ENCODE peak calls at places on chromosomes 2 and 18, in four cellular contexts. One of them, this sample, is unnamed.

GRCh38 chr2:227125506-227125905 is 38.5 kb downstream of the COL4A4 start:
- DNase-seq in gastrocnemius medialis: no peak
- DNase-seq in neural progenitor cell: peak; percentile 63
- DNase-seq in iPS DF 6.9: no peak
- DNase-seq in this sample: no peak

GRCh38 chr2:53998834-53999233 is 28.0 kb upstream of the PSME4 start:
- DNase-seq in gastrocnemius medialis: no peak
- DNase-seq in neural progenitor cell: no peak
- DNase-seq in iPS DF 6.9: no peak
- DNase-seq in this sample: no peak

GRCh38 chr2:223692227-223692947 is 90.2 kb upstream of the SCG2 start:
- DNase-seq in iPS DF 6.9: peak; percentile 18
- DNase-seq in gastrocnemius medialis: no peak
- DNase-seq in neural progenitor cell: peak; percentile 69
- DNase-seq in this sample: no peak

GRCh38 chr2:55116598-55116964 is 66.3 kb upstream of the RTN4 start:
- DNase-seq in gastrocnemius medialis: no peak
- DNase-seq in iPS DF 6.9: no peak
- DNase-seq in neural progenitor cell: no peak
- DNase-seq in this sample: no peak

GRCh38 chr2:231199219-231199618 is 788 bp downstream of the ARMC9 start:
- DNase-seq in iPS DF 6.9: no peak
- DNase-seq in gastrocnemius medialis: no peak
- DNase-seq in neural progenitor cell: no peak
- DNase-seq in this sample: no peak

GRCh38 chr2:153543639-153544071 is 65.1 kb upstream of the RPRM start:
- DNase-seq in gastrocnemius medialis: no peak
- DNase-seq in iPS DF 6.9: peak; percentile 41
- DNase-seq in neural progenitor cell: peak; percentile 26
- DNase-seq in this sample: no peak

GRCh38 chr18:39701839-39702238 is 2136.2 kb upstream of the CELF4 start:
- DNase-seq in gastrocnemius medialis: no peak
- DNase-seq in neural progenitor cell: no peak
- DNase-seq in iPS DF 6.9: no peak
- DNase-seq in this sample: no peak

GRCh38 chr2:203533696-203534471 is 1.2 kb downstream of the RAPH1 start:
- DNase-seq in gastrocnemius medialis: no peak
- DNase-seq in iPS DF 6.9: no peak
- DNase-seq in neural progenitor cell: peak; percentile 12
- DNase-seq in this sample: no peak

GRCh38 chr2:8141079-8141762 is 540.6 kb upstream of the ID2 start:
- DNase-seq in neural progenitor cell: no peak
- DNase-seq in iPS DF 6.9: no peak
- DNase-seq in gastrocnemius medialis: no peak
- DNase-seq in this sample: no peak

GRCh38 chr2:116809074-116809473 is 1005.4 kb upstream of the DDX18 start:
- DNase-seq in iPS DF 6.9: no peak
- DNase-seq in neural progenitor cell: no peak
- DNase-seq in gastrocnemius medialis: no peak
- DNase-seq in this sample: no peak

GRCh38 chr2:74538881-74539339 is 9.2 kb downstream of the HTRA2 start:
- DNase-seq in iPS DF 6.9: no peak
- DNase-seq in neural progenitor cell: no peak
- DNase-seq in gastrocnemius medialis: no peak
- DNase-seq in this sample: no peak

GRCh38 chr2:85748039-85748438 is 5.8 kb upstream of the ATOH8 start:
- DNase-seq in iPS DF 6.9: no peak
- DNase-seq in gastrocnemius medialis: no peak
- DNase-seq in neural progenitor cell: no peak
- DNase-seq in this sample: no peak

GRCh38 chr2:23698733-23699391 is 228.1 kb downstream of the ATAD2B start:
- DNase-seq in iPS DF 6.9: no peak
- DNase-seq in neural progenitor cell: no peak
- DNase-seq in gastrocnemius medialis: no peak
- DNase-seq in this sample: no peak

GRCh38 chr2:186780701-186781316 is 68.2 kb downstream of the ZSWIM2 start:
- DNase-seq in iPS DF 6.9: peak; percentile 45
- DNase-seq in gastrocnemius medialis: no peak
- DNase-seq in neural progenitor cell: peak; percentile 70
- DNase-seq in this sample: no peak

GRCh38 chr2:130759906-130760753 is 4.8 kb downstream of the AMER3 start:
- DNase-seq in gastrocnemius medialis: no peak
- DNase-seq in iPS DF 6.9: no peak
- DNase-seq in neural progenitor cell: no peak
- DNase-seq in this sample: no peak

GRCh38 chr2:200159366-200159720 is 147.2 kb upstream of the SPATS2L start:
- DNase-seq in neural progenitor cell: no peak
- DNase-seq in iPS DF 6.9: no peak
- DNase-seq in gastrocnemius medialis: no peak
- DNase-seq in this sample: no peak

GRCh38 chr2:30694286-30695055 is 112.8 kb downstream of the CAPN13 start:
- DNase-seq in neural progenitor cell: no peak
- DNase-seq in iPS DF 6.9: no peak
- DNase-seq in gastrocnemius medialis: no peak
- DNase-seq in this sample: no peak

GRCh38 chr2:73085691-73086090 is 14.2 kb upstream of the SFXN5 start:
- DNase-seq in iPS DF 6.9: no peak
- DNase-seq in neural progenitor cell: peak; percentile 91
- DNase-seq in gastrocnemius medialis: peak; percentile 52
- DNase-seq in this sample: peak; percentile 91

GRCh38 chr2:233165895-233166661 is 85.4 kb upstream of the ATG16L1 start:
- DNase-seq in neural progenitor cell: no peak
- DNase-seq in gastrocnemius medialis: peak; percentile 28
- DNase-seq in iPS DF 6.9: no peak
- DNase-seq in this sample: peak; percentile 77

GRCh38 chr18:31648966-31649429 is 35.4 kb downstream of the B4GALT6 start:
- DNase-seq in gastrocnemius medialis: no peak
- DNase-seq in neural progenitor cell: no peak
- DNase-seq in iPS DF 6.9: no peak
- DNase-seq in this sample: no peak

GRCh38 chr2:215435261-215435808 is 533 bp downstream of the FN1 start:
- DNase-seq in neural progenitor cell: peak; percentile 86
- DNase-seq in iPS DF 6.9: no peak
- DNase-seq in gastrocnemius medialis: no peak
- DNase-seq in this sample: peak; percentile 35

GRCh38 chr18:44945847-44946490 is 265.3 kb downstream of the SETBP1 start:
- DNase-seq in iPS DF 6.9: no peak
- DNase-seq in gastrocnemius medialis: no peak
- DNase-seq in neural progenitor cell: peak; percentile 84
- DNase-seq in this sample: no peak

GRCh38 chr18:8889479-8889878 is 184.1 kb downstream of the MTCL1 start:
- DNase-seq in gastrocnemius medialis: no peak
- DNase-seq in iPS DF 6.9: no peak
- DNase-seq in neural progenitor cell: no peak
- DNase-seq in this sample: no peak

GRCh38 chr18:5106730-5107129 is 90.3 kb downstream of the AKAIN1 start:
- DNase-seq in neural progenitor cell: peak; percentile 12
- DNase-seq in gastrocnemius medialis: no peak
- DNase-seq in iPS DF 6.9: no peak
- DNase-seq in this sample: no peak

GRCh38 chr2:30421026-30421425 is 26.0 kb upstream of the LCLAT1 start:
- DNase-seq in neural progenitor cell: no peak
- DNase-seq in gastrocnemius medialis: no peak
- DNase-seq in iPS DF 6.9: no peak
- DNase-seq in this sample: no peak

GRCh38 chr2:159677654-159678053 is 34.7 kb upstream of the MARCHF7 start:
- DNase-seq in iPS DF 6.9: no peak
- DNase-seq in gastrocnemius medialis: no peak
- DNase-seq in neural progenitor cell: no peak
- DNase-seq in this sample: no peak

GRCh38 chr2:182259629-182260150 is 167.1 kb downstream of the PDE1A start:
- DNase-seq in neural progenitor cell: no peak
- DNase-seq in iPS DF 6.9: no peak
- DNase-seq in gastrocnemius medialis: no peak
- DNase-seq in this sample: no peak

GRCh38 chr18:44579028-44579692 is 101.5 kb upstream of the SETBP1 start:
- DNase-seq in iPS DF 6.9: peak; percentile 35
- DNase-seq in gastrocnemius medialis: no peak
- DNase-seq in neural progenitor cell: peak; percentile 64
- DNase-seq in this sample: no peak

GRCh38 chr2:158756976-158757375 is 38.1 kb upstream of the DAPL1 start:
- DNase-seq in gastrocnemius medialis: no peak
- DNase-seq in iPS DF 6.9: no peak
- DNase-seq in neural progenitor cell: no peak
- DNase-seq in this sample: no peak

GRCh38 chr18:524496-524895 is 24.0 kb upstream of the COLEC12 start:
- DNase-seq in gastrocnemius medialis: no peak
- DNase-seq in iPS DF 6.9: no peak
- DNase-seq in neural progenitor cell: no peak
- DNase-seq in this sample: no peak

GRCh38 chr18:55353806-55354205 is 234.2 kb downstream of the TCF4 start:
- DNase-seq in gastrocnemius medialis: no peak
- DNase-seq in neural progenitor cell: no peak
- DNase-seq in iPS DF 6.9: no peak
- DNase-seq in this sample: no peak

GRCh38 chr2:73764945-73765344 is 15.0 kb downstream of the DUSP11 start:
- DNase-seq in iPS DF 6.9: no peak
- DNase-seq in neural progenitor cell: no peak
- DNase-seq in gastrocnemius medialis: no peak
- DNase-seq in this sample: no peak

GRCh38 chr2:119490106-119490505 is 34.2 kb downstream of the SCTR start:
- DNase-seq in gastrocnemius medialis: no peak
- DNase-seq in iPS DF 6.9: no peak
- DNase-seq in neural progenitor cell: no peak
- DNase-seq in this sample: no peak
- H3K4me1 ChIP-seq in gastrocnemius medialis: peaks cover 22% of the 10 kb centered on the region
- H3K4me1 ChIP-seq in iPS DF 6.9: peaks cover 3% of the 10 kb centered on the region
- H3K4me1 ChIP-seq in neural progenitor cell: no peaks in the 10 kb centered on the region
- H3K4me1 ChIP-seq in this sample: peaks cover 42% of the 10 kb centered on the region

GRCh38 chr2:42170619-42171395 is 1.7 kb downstream of the EML4 start:
- DNase-seq in neural progenitor cell: no peak
- DNase-seq in gastrocnemius medialis: no peak
- DNase-seq in iPS DF 6.9: no peak
- DNase-seq in this sample: no peak
- H3K4me1 ChIP-seq in neural progenitor cell: peaks cover 22% of the 10 kb centered on the region
- H3K4me1 ChIP-seq in gastrocnemius medialis: peaks cover 20% of the 10 kb centered on the region
- H3K4me1 ChIP-seq in iPS DF 6.9: peaks cover 6% of the 10 kb centered on the region
- H3K4me1 ChIP-seq in this sample: peaks cover 22% of the 10 kb centered on the region

DNA sequence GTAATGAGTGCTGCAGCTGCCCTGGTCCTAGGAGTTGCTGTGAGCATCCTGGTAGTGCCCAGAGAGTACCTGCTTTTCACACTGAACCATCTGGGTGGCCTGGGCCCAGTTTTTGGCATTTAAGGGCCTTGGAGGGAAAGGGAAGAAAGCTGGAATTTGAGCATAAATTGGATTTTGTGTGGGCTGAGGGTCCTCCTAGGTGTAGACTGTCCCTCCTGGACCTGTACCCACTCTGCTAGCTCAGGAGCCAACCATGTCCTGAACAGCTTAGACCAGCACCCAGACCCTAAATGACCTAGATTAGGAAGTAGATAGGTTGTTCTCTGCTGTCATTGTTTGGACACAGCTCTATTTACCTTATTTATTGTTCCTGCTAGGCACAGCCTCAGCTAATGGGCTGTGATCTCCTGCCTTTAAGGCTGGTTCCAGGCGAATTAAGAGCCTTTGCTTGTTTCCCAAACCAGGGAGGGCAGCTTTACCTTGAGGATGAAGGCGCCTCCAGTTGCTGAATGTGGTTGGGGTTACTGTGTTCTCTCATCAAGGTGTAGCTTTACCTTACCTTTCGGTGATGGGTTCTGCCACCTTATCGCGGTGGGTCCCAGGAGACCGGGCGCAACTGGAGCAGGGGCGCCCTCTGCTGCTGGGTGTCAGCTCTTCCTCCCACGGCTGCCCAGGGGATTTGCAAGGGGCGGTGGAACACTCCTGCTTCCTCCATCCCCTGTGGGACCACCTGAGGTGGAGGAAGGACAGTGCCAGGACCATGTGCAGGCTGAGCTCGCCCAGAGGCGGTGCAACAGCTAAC is 34.4 kb downstream of the ITGA6 start:
- DNase-seq in neural progenitor cell: peak; percentile 83
- DNase-seq in gastrocnemius medialis: peak; percentile 24
- DNase-seq in iPS DF 6.9: peak; percentile 58
- DNase-seq in this sample: peak; percentile 73
- H3K4me1 ChIP-seq in neural progenitor cell: peaks cover 54% of the 10 kb centered on the region
- H3K4me1 ChIP-seq in gastrocnemius medialis: peaks cover 11% of the 10 kb centered on the region
- H3K4me1 ChIP-seq in iPS DF 6.9: no peaks in the 10 kb centered on the region
- H3K4me1 ChIP-seq in this sample: peaks cover 4% of the 10 kb centered on the region

GRCh38 chr2:219252900-219253752 is at the start of gene TUBA4B:
- DNase-seq in gastrocnemius medialis: peak; percentile 71
- DNase-seq in neural progenitor cell: peak; percentile 56
- DNase-seq in iPS DF 6.9: no peak
- DNase-seq in this sample: peak; percentile 84

GRCh38 chr2:219250044-219250781 is 2.8 kb upstream of the TUBA4B start:
- DNase-seq in gastrocnemius medialis: no peak
- DNase-seq in neural progenitor cell: no peak
- DNase-seq in iPS DF 6.9: no peak
- DNase-seq in this sample: no peak

GRCh38 chr2:219252570-219252899 is 508 bp upstream of the TUBA4B start:
- DNase-seq in neural progenitor cell: peak; percentile 35
- DNase-seq in gastrocnemius medialis: no peak
- DNase-seq in iPS DF 6.9: no peak
- DNase-seq in this sample: no peak

GRCh38 chr2:219251656-219252055 is 1.4 kb upstream of the TUBA4B start:
- DNase-seq in gastrocnemius medialis: no peak
- DNase-seq in neural progenitor cell: no peak
- DNase-seq in iPS DF 6.9: no peak
- DNase-seq in this sample: no peak

GRCh38 chr2:219252084-219252483 is 959 bp upstream of the TUBA4B start:
- DNase-seq in iPS DF 6.9: no peak
- DNase-seq in gastrocnemius medialis: peak; percentile 33
- DNase-seq in neural progenitor cell: no peak
- DNase-seq in this sample: no peak
- H3K4me1 ChIP-seq in iPS DF 6.9: peaks cover 7% of the 10 kb centered on the region
- H3K4me1 ChIP-seq in gastrocnemius medialis: peaks cover 46% of the 10 kb centered on the region
- H3K4me1 ChIP-seq in neural progenitor cell: peaks cover 7% of the 10 kb centered on the region
- H3K4me1 ChIP-seq in this sample: peaks cover 48% of the 10 kb centered on the region

GRCh38 chr2:96118698-96119388 is 2.5 kb upstream of the ADRA2B start:
- DNase-seq in iPS DF 6.9: no peak
- DNase-seq in neural progenitor cell: no peak
- DNase-seq in gastrocnemius medialis: no peak
- DNase-seq in this sample: no peak
- H3K4me1 ChIP-seq in iPS DF 6.9: no peaks in the 10 kb centered on the region
- H3K4me1 ChIP-seq in neural progenitor cell: peaks cover 7% of the 10 kb centered on the region
- H3K4me1 ChIP-seq in gastrocnemius medialis: peaks cover 4% of the 10 kb centered on the region
- H3K4me1 ChIP-seq in this sample: peaks cover 6% of the 10 kb centered on the region

DNA sequence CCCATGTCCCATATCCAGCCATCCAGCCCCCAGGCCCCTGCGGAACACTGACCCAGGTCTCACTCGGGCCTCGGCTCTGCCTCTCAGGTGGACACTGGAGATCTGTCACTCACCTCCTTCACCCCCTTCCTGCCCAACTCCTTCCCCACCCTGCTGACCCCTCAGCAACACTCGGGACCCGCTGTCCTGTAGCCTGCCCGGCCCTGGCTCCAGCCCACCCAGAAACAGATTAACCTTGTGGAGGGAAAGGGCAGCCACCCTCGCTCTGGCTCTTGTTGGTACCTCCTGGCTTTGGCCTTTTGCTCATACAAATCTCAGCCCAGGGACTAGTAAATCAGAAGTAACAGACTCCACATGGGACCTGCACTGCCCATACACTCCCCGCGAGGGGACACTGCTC is 29.8 kb upstream of the PRLH start:
- DNase-seq in neural progenitor cell: no peak
- DNase-seq in iPS DF 6.9: no peak
- DNase-seq in gastrocnemius medialis: no peak
- DNase-seq in this sample: no peak
- H3K4me1 ChIP-seq in neural progenitor cell: peaks cover 6% of the 10 kb centered on the region
- H3K4me1 ChIP-seq in iPS DF 6.9: no peaks in the 10 kb centered on the region
- H3K4me1 ChIP-seq in gastrocnemius medialis: peaks cover 10% of the 10 kb centered on the region
- H3K4me1 ChIP-seq in this sample: no peaks in the 10 kb centered on the region